ENCODE peak calls at places on chromosomes 6 and 20, in ten cellular contexts. J is heart left ventricle, X is tibial artery, E is left ventricle myocardium inferior, T is A549, V is astrocyte, R is ovary, F is pancreas, Z is A673, O is spleen. H is an unnamed sample.

GRCh38 chr20:60062431-60063336 is 104.5 kb downstream of the CDH26 start:
- DNase-seq in J (no peak), X (no peak), E (no peak), T (no peak), V (peak), R (peak), F (no peak), Z (no peak), O (no peak), H (peak)

GRCh38 chr6:36727491-36728021 is 29.9 kb downstream of the RAB44 start:
- DNase-seq in J (no peak), X (no peak), E (no peak), T (no peak), V (peak), R (no peak), F (no peak), Z (no peak), O (peak), H (peak)

GRCh38 chr20:14709439-14709838 is 372.0 kb upstream of the FLRT3 start:
- DNase-seq in J (no peak), X (no peak), E (no peak), T (no peak), V (no peak), R (no peak), F (no peak), Z (no peak), O (no peak), H (no peak)

GRCh38 chr6:2225422-2226392 is 19.7 kb downstream of the GMDS start:
- DNase-seq in J (no peak), X (no peak), E (no peak), T (peak), V (no peak), R (no peak), F (no peak), Z (no peak), O (no peak), H (peak)

GRCh38 chr20:40538126-40538525 is 150.9 kb downstream of the MAFB start:
- DNase-seq in J (no peak), X (no peak), E (no peak), T (no peak), V (no peak), R (no peak), F (no peak), Z (no peak), O (no peak), H (no peak)

GRCh38 chr6:33962186-33962585 is 158.4 kb upstream of the MLN start:
- DNase-seq in J (no peak), X (no peak), E (no peak), T (no peak), V (no peak), R (no peak), F (no peak), Z (peak), O (peak), H (peak)

GRCh38 chr20:40689100-40689942 is at the start of gene MAFB:
- DNase-seq in J (peak), X (peak), E (peak), T (peak), V (peak), R (peak), F (peak), Z (peak), O (peak), H (peak)

GRCh38 chr6:144939926-144940325 is 654.8 kb downstream of the UTRN start:
- DNase-seq in J (no peak), X (no peak), E (no peak), T (no peak), V (peak), R (no peak), F (no peak), Z (no peak), O (no peak), H (peak)

GRCh38 chr6:169937389-169938261 is 186.2 kb downstream of the ERMARD start:
- DNase-seq in J (no peak), X (no peak), E (no peak), T (no peak), V (no peak), R (no peak), F (no peak), Z (no peak), O (peak), H (no peak)

GRCh38 chr6:54681987-54682386 is 164.6 kb upstream of the FAM83B start:
- DNase-seq in J (no peak), X (no peak), E (no peak), T (peak), V (peak), R (no peak), F (no peak), Z (no peak), O (no peak), H (peak)

GRCh38 chr20:31602779-31603441 is 2.2 kb upstream of the ID1 start:
- DNase-seq in J (no peak), X (no peak), E (no peak), T (peak), V (peak), R (no peak), F (no peak), Z (peak), O (no peak), H (peak)

GRCh38 chr6:1958257-1958656 is 287.1 kb downstream of the GMDS start:
- DNase-seq in J (no peak), X (no peak), E (no peak), T (no peak), V (no peak), R (no peak), F (no peak), Z (no peak), O (no peak), H (no peak)

GRCh38 chr20:43508604-43509040 is 1.1 kb downstream of the L3MBTL1 start:
- DNase-seq in J (no peak), X (no peak), E (no peak), T (peak), V (no peak), R (no peak), F (no peak), Z (no peak), O (no peak), H (peak)

GRCh38 chr20:22623211-22623610 is 38.8 kb upstream of the FOXA2 start:
- DNase-seq in J (no peak), X (no peak), E (no peak), T (peak), V (no peak), R (no peak), F (no peak), Z (no peak), O (no peak), H (peak)

GRCh38 chr6:110761371-110761770 is 53.9 kb downstream of the CDK19 start:
- DNase-seq in J (no peak), X (no peak), E (no peak), T (no peak), V (no peak), R (no peak), F (no peak), Z (no peak), O (no peak), H (no peak)

GRCh38 chr6:106227612-106228507 is 97.7 kb downstream of the ATG5 start:
- DNase-seq in J (no peak), X (no peak), E (no peak), T (no peak), V (no peak), R (no peak), F (no peak), Z (no peak), O (no peak), H (no peak)

GRCh38 chr6:3227363-3228045 is at the start of gene TUBB2B:
- DNase-seq in J (peak), X (no peak), E (peak), T (no peak), V (peak), R (peak), F (peak), Z (peak), O (no peak), H (no peak)

GRCh38 chr20:40223818-40224217 is 465.2 kb downstream of the MAFB start:
- DNase-seq in J (no peak), X (no peak), E (no peak), T (no peak), V (no peak), R (no peak), F (no peak), Z (no peak), O (no peak), H (no peak)

GRCh38 chr20:33716498-33716897 is 3.6 kb downstream of the PXMP4 start:
- DNase-seq in J (no peak), X (no peak), E (no peak), T (no peak), V (no peak), R (no peak), F (no peak), Z (no peak), O (no peak), H (no peak)

GRCh38 chr6:27791182-27791939 is 120.8 kb downstream of the OR2B2 start:
- DNase-seq in J (no peak), X (peak), E (peak), T (peak), V (peak), R (peak), F (no peak), Z (peak), O (no peak), H (peak)

GRCh38 chr20:9626357-9626756 is 112.0 kb downstream of the LAMP5 start:
- DNase-seq in J (no peak), X (no peak), E (no peak), T (peak), V (no peak), R (no peak), F (no peak), Z (no peak), O (no peak), H (no peak)

GRCh38 chr20:17928633-17929311 is 39.8 kb downstream of the SNX5 start:
- DNase-seq in J (no peak), X (no peak), E (no peak), T (no peak), V (no peak), R (no peak), F (peak), Z (no peak), O (no peak), H (no peak)

GRCh38 chr6:105432797-105433196 is 29.9 kb upstream of the PREP start:
- DNase-seq in J (no peak), X (no peak), E (no peak), T (peak), V (peak), R (no peak), F (no peak), Z (peak), O (no peak), H (peak)

GRCh38 chr6:88975369-88975768 is 12.0 kb upstream of the RNGTT start:
- DNase-seq in J (no peak), X (no peak), E (no peak), T (no peak), V (no peak), R (no peak), F (no peak), Z (no peak), O (no peak), H (no peak)

GRCh38 chr6:25085761-25086160 is 150.0 kb upstream of the RIPOR2 start:
- DNase-seq in J (no peak), X (no peak), E (no peak), T (no peak), V (no peak), R (no peak), F (no peak), Z (peak), O (no peak), H (peak)

GRCh38 chr6:28977351-28978136 is 27.6 kb downstream of the ZNF311 start:
- DNase-seq in J (no peak), X (no peak), E (no peak), T (no peak), V (peak), R (no peak), F (no peak), Z (peak), O (peak), H (peak)

GRCh38 chr20:47311967-47312681 is 44.4 kb downstream of the ZMYND8 start:
- DNase-seq in J (no peak), X (no peak), E (no peak), T (no peak), V (no peak), R (no peak), F (no peak), Z (no peak), O (no peak), H (no peak)

GRCh38 chr6:152305672-152306071 is 331.5 kb downstream of the SYNE1 start:
- DNase-seq in J (no peak), X (no peak), E (no peak), T (no peak), V (no peak), R (no peak), F (no peak), Z (no peak), O (no peak), H (peak)

GRCh38 chr6:12709116-12709515 is 7.5 kb upstream of the PHACTR1 start:
- DNase-seq in J (no peak), X (no peak), E (no peak), T (no peak), V (peak), R (no peak), F (no peak), Z (no peak), O (no peak), H (peak)

GRCh38 chr20:62666736-62667529 is 24.6 kb downstream of the SLCO4A1 start:
- DNase-seq in J (peak), X (peak), E (peak), T (no peak), V (peak), R (peak), F (no peak), Z (peak), O (no peak), H (no peak)

GRCh38 chr20:31690124-31690666 is 32.5 kb downstream of the BCL2L1 start:
- DNase-seq in J (no peak), X (no peak), E (no peak), T (no peak), V (no peak), R (no peak), F (no peak), Z (no peak), O (no peak), H (no peak)

GRCh38 chr20:10863337-10864060 is 189.7 kb upstream of the JAG1 start:
- DNase-seq in J (peak), X (no peak), E (peak), T (peak), V (peak), R (no peak), F (no peak), Z (peak), O (no peak), H (peak)

GRCh38 chr20:2699775-2700413 is 7.3 kb downstream of the EBF4 start:
- DNase-seq in J (no peak), X (no peak), E (no peak), T (no peak), V (no peak), R (no peak), F (no peak), Z (no peak), O (no peak), H (no peak)

GRCh38 chr6:118594877-118595276 is 46.8 kb downstream of the PLN start:
- DNase-seq in J (no peak), X (no peak), E (no peak), T (no peak), V (no peak), R (no peak), F (no peak), Z (no peak), O (no peak), H (no peak)

GRCh38 chr6:40855481-40855880 is 183.5 kb downstream of the UNC5CL start:
- DNase-seq in J (no peak), X (no peak), E (no peak), T (no peak), V (no peak), R (no peak), F (no peak), Z (no peak), O (no peak), H (no peak)

GRCh38 chr20:31418307-31418706 is 12.3 kb upstream of the DEFB121 start:
- DNase-seq in J (no peak), X (no peak), E (no peak), T (no peak), V (no peak), R (no peak), F (no peak), Z (no peak), O (no peak), H (no peak)

GRCh38 chr20:37529214-37529967 is 1.7 kb upstream of the BLCAP start:
- DNase-seq in J (no peak), X (no peak), E (no peak), T (peak), V (no peak), R (no peak), F (no peak), Z (no peak), O (peak), H (no peak)
- TF ChIP-seq CTCF in J (no peak), X (no peak), E (no peak), T (no peak), V (no peak), R (no peak), F (no peak), Z (no peak), O (no peak), H (no peak)

DNA sequence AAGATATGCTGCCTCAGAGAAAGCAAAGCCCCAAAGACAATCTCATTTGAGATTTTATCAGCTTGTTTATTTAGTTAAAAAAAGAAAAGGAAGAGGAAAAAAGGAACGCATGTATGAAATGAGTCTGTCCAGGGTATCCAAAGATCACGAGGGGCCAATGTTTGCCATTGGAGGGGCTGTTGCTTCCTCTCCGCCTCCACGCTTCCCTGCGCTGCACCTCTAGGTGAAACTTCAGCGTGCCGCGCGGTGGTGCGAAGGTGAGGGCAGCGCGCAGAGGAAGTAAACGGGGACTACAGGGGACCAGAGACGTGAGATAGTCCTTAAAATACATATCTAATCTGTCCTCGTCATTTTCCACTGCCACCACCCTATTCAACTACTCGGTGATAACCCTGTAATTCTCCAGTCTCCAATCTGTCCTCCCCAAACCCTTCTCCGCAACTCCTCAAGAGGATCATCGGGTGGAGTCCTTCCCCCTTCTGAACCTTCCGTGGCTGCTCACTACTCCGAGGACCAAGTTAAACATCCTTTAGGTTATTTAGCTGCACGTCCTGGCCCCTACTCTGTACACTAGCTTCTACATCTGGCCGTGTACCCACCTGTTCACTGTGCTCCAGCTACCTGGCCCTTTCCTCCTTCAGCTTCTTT is 1.1 kb upstream of the DCBLD1 start:
- DNase-seq in J (no peak), X (no peak), E (no peak), T (no peak), V (no peak), R (no peak), F (no peak), Z (peak), O (peak), H (no peak)
- H3K4me3 ChIP-seq in J (peak), X (peak), E (no peak), T (no peak), V (no peak), R (no peak), F (no peak), Z (no peak), O (peak), H (peak)

GRCh38 chr20:49936153-49937022 is at the start of gene RNF114:
- DNase-seq in J (peak), X (peak), E (peak), T (peak), V (peak), R (peak), F (peak), Z (peak), O (peak), H (peak)
- TF ChIP-seq CTCF in J (no peak), X (no peak), E (no peak), T (no peak), V (no peak), R (no peak), F (no peak), Z (no peak), O (no peak), H (no peak)

GRCh38 chr6:47245745-47246371 is 63.8 kb downstream of the TNFRSF21 start:
- DNase-seq in J (no peak), X (no peak), E (no peak), T (peak), V (no peak), R (no peak), F (no peak), Z (peak), O (no peak), H (no peak)

GRCh38 chr6:47241742-47242482 is 67.8 kb downstream of the TNFRSF21 start:
- DNase-seq in J (no peak), X (no peak), E (no peak), T (peak), V (no peak), R (no peak), F (no peak), Z (no peak), O (no peak), H (peak)

GRCh38 chr6:47246556-47246955 is 63.1 kb downstream of the TNFRSF21 start:
- DNase-seq in J (no peak), X (no peak), E (no peak), T (no peak), V (no peak), R (no peak), F (no peak), Z (no peak), O (no peak), H (no peak)

GRCh38 chr6:47240277-47240890 is 69.3 kb downstream of the TNFRSF21 start:
- DNase-seq in J (no peak), X (no peak), E (no peak), T (no peak), V (no peak), R (no peak), F (no peak), Z (no peak), O (no peak), H (no peak)

GRCh38 chr6:47242483-47243386 is 67.0 kb downstream of the TNFRSF21 start:
- DNase-seq in J (peak), X (peak), E (peak), T (peak), V (peak), R (peak), F (peak), Z (peak), O (peak), H (peak)
- H3K4me3 ChIP-seq in J (peak), X (no peak), E (no peak), T (no peak), V (no peak), R (no peak), F (no peak), Z (no peak), O (no peak), H (no peak)

GRCh38 chr20:49891486-49891885 is 23.8 kb downstream of the SPATA2 start:
- DNase-seq in J (no peak), X (peak), E (no peak), T (no peak), V (no peak), R (no peak), F (no peak), Z (no peak), O (peak), H (no peak)

GRCh38 chr20:49888341-49889244 is 26.7 kb downstream of the SPATA2 start:
- DNase-seq in J (no peak), X (no peak), E (no peak), T (peak), V (peak), R (peak), F (no peak), Z (peak), O (peak), H (peak)

GRCh38 chr20:49889245-49889942 is 25.9 kb downstream of the SPATA2 start:
- DNase-seq in J (no peak), X (no peak), E (no peak), T (no peak), V (no peak), R (no peak), F (no peak), Z (no peak), O (no peak), H (no peak)

GRCh38 chr20:49890651-49891361 is 24.5 kb downstream of the SPATA2 start:
- DNase-seq in J (peak), X (no peak), E (peak), T (no peak), V (no peak), R (peak), F (no peak), Z (no peak), O (peak), H (peak)

DNA sequence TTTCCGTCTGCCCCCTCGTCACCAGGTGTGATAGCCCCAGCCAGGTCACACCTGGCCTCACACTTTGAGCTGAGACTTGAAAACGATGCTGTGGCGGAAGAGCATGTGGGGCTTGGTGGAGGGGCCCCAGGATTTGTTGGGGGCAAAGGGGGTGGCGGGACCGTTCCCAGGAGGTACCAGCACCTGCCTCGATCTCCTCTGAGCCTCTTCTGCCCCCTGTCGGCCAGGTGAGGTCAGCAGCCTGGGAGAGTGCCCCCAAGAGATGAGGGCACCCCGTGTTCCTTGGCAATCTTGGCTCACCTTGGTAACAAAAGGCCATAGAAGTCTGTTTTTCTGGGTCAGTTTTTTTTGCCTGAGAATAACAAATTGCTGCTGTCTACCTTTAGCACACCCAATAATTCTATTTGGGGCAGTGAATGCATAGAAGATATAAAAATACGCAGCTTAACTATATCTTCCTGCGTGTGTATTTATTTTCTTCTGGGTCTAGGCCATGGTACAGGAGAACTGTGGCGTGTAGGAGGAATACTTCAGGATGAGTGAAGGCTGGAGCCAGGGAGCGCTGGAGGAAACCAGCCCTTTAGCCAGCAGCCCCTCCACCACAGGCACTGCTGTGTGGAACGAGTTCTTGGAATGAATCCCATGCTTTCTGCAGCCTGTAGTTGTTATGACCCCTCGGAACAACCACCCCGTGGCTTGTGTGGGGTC is 25.2 kb downstream of the SPATA2 start:
- DNase-seq in J (no peak), X (no peak), E (no peak), T (no peak), V (no peak), R (no peak), F (no peak), Z (no peak), O (no peak), H (no peak)
- TF ChIP-seq CTCF in J (no peak), X (no peak), E (peak), T (peak), V (no peak), R (no peak), F (no peak), Z (no peak), O (no peak), H (peak)

H was measured in choroid plexus epithelial cell.